ENCODE peak calls at places on chromosomes 6 and 20, in eight cellular contexts. V is PC-3, X is mammary epithelial cell, N is fibroblast of lung, Z is GM23248, D is GM23338, R is neural progenitor cell, L is astrocyte. S is an unnamed sample.

GRCh38 chr20:52083627-52084232 is 107.8 kb downstream of the ZFP64 start:
- DNase-seq in X (peak), V (peak), D (peak), L (peak), N (peak), R (peak), Z (peak), S (peak)

GRCh38 chr20:58524814-58525213 is 9.6 kb upstream of the APCDD1L start:
- DNase-seq in R (no peak), V (peak), N (peak), Z (peak), D (no peak), L (peak), X (peak), S (no peak)

GRCh38 chr6:106413016-106413415 is 52.5 kb downstream of the CRYBG1 start:
- DNase-seq in N (no peak), V (no peak), Z (no peak), X (no peak), L (no peak), D (no peak), R (no peak), S (no peak)

GRCh38 chr20:10236540-10237533 is 18.2 kb downstream of the SNAP25 start:
- DNase-seq in Z (no peak), L (no peak), D (no peak), R (no peak), N (no peak), V (no peak), X (no peak), S (no peak)

GRCh38 chr6:71334768-71335167 is 46.2 kb downstream of the OGFRL1 start:
- DNase-seq in V (no peak), D (no peak), L (no peak), R (no peak), Z (no peak), N (no peak), X (peak), S (no peak)

GRCh38 chr6:42279966-42280629 is 62.4 kb upstream of the MRPS10 start:
- DNase-seq in N (peak), X (no peak), D (peak), Z (peak), L (peak), V (peak), R (no peak), S (no peak)

GRCh38 chr20:5705827-5706226 is 44.4 kb upstream of the SHLD1 start:
- DNase-seq in D (no peak), Z (no peak), N (no peak), X (no peak), V (no peak), R (no peak), L (no peak), S (no peak)

GRCh38 chr6:105569706-105570105 is 166.8 kb upstream of the PREP start:
- DNase-seq in D (no peak), Z (no peak), N (no peak), L (no peak), X (no peak), V (peak), R (no peak), S (no peak)

GRCh38 chr20:50292324-50293243 is 102.0 kb downstream of the CEBPB start:
- DNase-seq in R (no peak), D (peak), L (peak), N (peak), X (peak), Z (peak), V (peak), S (no peak)

GRCh38 chr20:43043887-43044286 is 145.8 kb downstream of the PTPRT start:
- DNase-seq in D (no peak), L (no peak), V (no peak), Z (no peak), R (peak), X (no peak), N (no peak), S (no peak)

GRCh38 chr6:165662671-165663282 is at the start of gene PDE10A:
- DNase-seq in N (peak), L (no peak), V (no peak), R (peak), D (peak), Z (peak), X (peak), S (peak)

GRCh38 chr6:65776332-65776731 is 69.3 kb upstream of the EYS start:
- DNase-seq in L (no peak), N (no peak), D (peak), V (peak), R (peak), Z (no peak), X (no peak), S (no peak)

GRCh38 chr6:37546141-37546871 is 46.6 kb upstream of the CCDC167 start:
- DNase-seq in N (no peak), V (no peak), R (no peak), Z (no peak), L (no peak), D (peak), X (no peak), S (no peak)

GRCh38 chr6:45929421-45930361 is 86.0 kb downstream of the CLIC5 start:
- DNase-seq in V (no peak), N (peak), R (no peak), X (no peak), D (no peak), Z (no peak), L (no peak), S (no peak)

GRCh38 chr20:24952376-24953203 is 3.5 kb downstream of the CST7 start:
- DNase-seq in L (no peak), Z (no peak), V (no peak), R (no peak), X (no peak), D (no peak), N (no peak), S (no peak)

GRCh38 chr6:20302702-20303251 is 90.5 kb upstream of the MBOAT1 start:
- DNase-seq in V (peak), D (no peak), R (no peak), Z (peak), X (no peak), L (peak), N (peak), S (no peak)

GRCh38 chr6:27668442-27669275 is 195.8 kb upstream of the ZNF184 start:
- DNase-seq in D (peak), Z (peak), X (peak), R (peak), V (peak), N (peak), L (peak), S (peak)

GRCh38 chr20:62923669-62924566 is 2.4 kb downstream of the DIDO1 start:
- DNase-seq in D (no peak), N (no peak), X (no peak), L (no peak), Z (peak), V (no peak), R (no peak), S (no peak)

GRCh38 chr20:37990571-37991151 is 42.6 kb downstream of the TTI1 start:
- DNase-seq in N (peak), X (peak), R (no peak), D (no peak), Z (peak), L (peak), V (peak), S (no peak)

GRCh38 chr6:107730106-107730505 is 94.0 kb downstream of the SCML4 start:
- DNase-seq in D (peak), X (no peak), V (no peak), R (peak), N (no peak), L (no peak), Z (no peak), S (no peak)

GRCh38 chr20:22403860-22404608 is 180.3 kb downstream of the FOXA2 start:
- DNase-seq in X (no peak), N (no peak), L (no peak), R (peak), V (peak), Z (peak), D (peak), S (no peak)

GRCh38 chr6:48101277-48101676 is 9.7 kb downstream of the PTCHD4 start:
- DNase-seq in N (peak), D (no peak), V (peak), X (peak), L (no peak), R (no peak), Z (peak), S (no peak)

GRCh38 chr20:48066256-48066655 is 281.0 kb upstream of the SULF2 start:
- DNase-seq in V (peak), N (peak), X (peak), Z (peak), L (peak), R (no peak), D (no peak), S (peak)

GRCh38 chr6:68975064-68975463 is 340.0 kb downstream of the ADGRB3 start:
- DNase-seq in Z (no peak), V (no peak), X (no peak), R (peak), D (peak), N (peak), L (peak), S (peak)

GRCh38 chr20:6765469-6766058 is 1.9 kb upstream of the BMP2 start:
- DNase-seq in Z (peak), X (peak), V (peak), D (peak), R (peak), N (peak), L (peak), S (peak)

GRCh38 chr6:82980086-82980485 is 85.6 kb downstream of the UBE3D start:
- DNase-seq in L (peak), D (no peak), X (peak), Z (peak), V (peak), N (peak), R (no peak), S (peak)

GRCh38 chr6:34331361-34332050 is 61.0 kb downstream of the NUDT3 start:
- DNase-seq in L (no peak), Z (no peak), X (no peak), N (no peak), V (no peak), R (no peak), D (no peak), S (peak)
- H3K27ac ChIP-seq in L (no peak), Z (no peak), X (no peak), N (no peak), V (no peak), R (no peak), D (no peak), S (no peak)

GRCh38 chr6:6588064-6588923 is at the start of gene LY86:
- DNase-seq in R (no peak), D (peak), V (no peak), N (no peak), X (no peak), Z (no peak), L (no peak), S (no peak)
- H3K4me3 ChIP-seq in R (no peak), D (no peak), V (no peak), N (no peak), X (no peak), Z (no peak), L (no peak), S (no peak)

GRCh38 chr6:7107578-7108195 is at the start of gene RREB1:
- DNase-seq in L (peak), V (peak), D (peak), X (peak), Z (peak), N (peak), R (peak), S (peak)

GRCh38 chr6:7111095-7111690 is 3.4 kb downstream of the RREB1 start:
- DNase-seq in D (no peak), V (no peak), L (no peak), N (no peak), Z (no peak), R (no peak), X (no peak), S (no peak)

GRCh38 chr6:7110092-7110792 is 2.5 kb downstream of the RREB1 start:
- DNase-seq in X (no peak), L (no peak), R (no peak), Z (no peak), D (peak), V (peak), N (no peak), S (no peak)

GRCh38 chr6:7108196-7108963 is 619 bp downstream of the RREB1 start:
- DNase-seq in Z (peak), N (peak), L (peak), V (peak), R (peak), D (peak), X (peak), S (peak)

GRCh38 chr6:7108964-7109836 is 1.4 kb downstream of the RREB1 start:
- DNase-seq in L (peak), Z (peak), D (peak), N (peak), R (peak), X (peak), V (peak), S (peak)
- TF ChIP-seq EZH2 in L (no peak), Z (no peak), D (no peak), N (no peak), R (no peak), X (no peak), V (no peak), S (no peak)

DNA sequence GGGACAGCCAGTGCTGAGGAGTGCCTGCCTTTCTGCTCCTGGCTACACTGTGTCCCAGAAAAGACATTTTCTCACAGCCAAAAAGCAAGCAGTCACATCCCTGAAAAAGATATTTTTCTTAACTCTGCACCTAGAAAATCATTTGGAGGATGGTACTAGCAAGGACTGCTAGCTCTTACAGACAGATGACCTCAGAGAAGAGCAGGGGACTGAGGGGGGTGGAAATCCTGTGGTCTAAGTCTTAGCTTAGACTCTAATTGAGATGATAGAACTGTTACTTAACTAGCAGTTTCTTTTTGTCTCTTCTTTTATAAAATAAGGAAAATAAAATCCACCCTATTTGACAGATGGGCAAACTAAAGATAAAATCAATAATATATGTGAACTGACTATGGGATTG is 152.8 kb downstream of the TMEM200A start:
- DNase-seq in D (no peak), Z (no peak), N (peak), V (no peak), X (no peak), R (no peak), L (peak), S (no peak)
- H3K27ac ChIP-seq in D (no peak), Z (no peak), N (no peak), V (peak), X (peak), R (no peak), L (no peak), S (no peak)

GRCh38 chr6:79947191-79948173 is at the start of gene ELOVL4:
- DNase-seq in D (peak), R (peak), X (peak), N (peak), V (peak), L (peak), Z (peak), S (peak)
- H3K4me3 ChIP-seq in D (peak), R (peak), X (peak), N (peak), V (peak), L (peak), Z (peak), S (peak)

DNA sequence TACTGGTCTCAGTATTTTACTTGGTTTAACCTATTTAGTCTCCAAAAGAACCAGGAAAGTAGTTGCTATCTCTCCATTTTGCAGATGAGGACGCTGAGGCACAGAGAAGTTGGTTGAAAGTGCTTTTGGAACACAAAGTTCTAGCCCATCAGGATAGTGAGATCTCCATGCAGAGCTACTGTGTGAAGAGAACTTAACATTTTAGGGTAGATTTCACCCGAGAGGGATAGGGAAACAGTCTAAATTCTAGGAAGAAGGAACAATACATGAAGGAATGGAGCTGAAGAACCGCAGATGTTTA is 65.1 kb downstream of the PHACTR2 start:
- DNase-seq in R (no peak), X (no peak), D (no peak), Z (no peak), N (no peak), L (no peak), V (no peak), S (no peak)
- TF ChIP-seq EZH2 in R (no peak), X (no peak), D (no peak), Z (no peak), N (no peak), L (no peak), V (no peak), S (no peak)

DNA sequence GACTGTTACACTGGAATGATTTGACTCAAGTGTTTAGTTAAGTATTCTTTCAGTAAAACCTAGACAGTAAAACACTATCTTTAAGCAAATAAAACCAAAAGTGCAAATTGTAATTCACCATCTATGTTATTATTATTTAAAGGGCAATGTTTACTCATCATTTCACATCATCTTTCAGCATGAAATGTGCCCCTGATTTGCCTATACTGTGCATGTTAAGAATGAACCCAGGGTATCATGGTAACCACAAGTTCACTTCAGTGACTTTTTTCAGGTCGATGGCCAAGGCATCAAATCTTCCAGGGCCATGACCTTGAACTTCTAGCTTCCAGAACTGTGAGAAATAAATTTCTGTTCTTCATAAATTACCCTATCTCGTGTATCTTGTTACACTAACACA is 2.1 kb upstream of the HLA-DOB start:
- DNase-seq in L (no peak), X (no peak), R (no peak), Z (no peak), N (no peak), D (no peak), V (no peak), S (no peak)
- H3K27ac ChIP-seq in L (no peak), X (peak), R (no peak), Z (no peak), N (no peak), D (no peak), V (no peak), S (no peak)

DNA sequence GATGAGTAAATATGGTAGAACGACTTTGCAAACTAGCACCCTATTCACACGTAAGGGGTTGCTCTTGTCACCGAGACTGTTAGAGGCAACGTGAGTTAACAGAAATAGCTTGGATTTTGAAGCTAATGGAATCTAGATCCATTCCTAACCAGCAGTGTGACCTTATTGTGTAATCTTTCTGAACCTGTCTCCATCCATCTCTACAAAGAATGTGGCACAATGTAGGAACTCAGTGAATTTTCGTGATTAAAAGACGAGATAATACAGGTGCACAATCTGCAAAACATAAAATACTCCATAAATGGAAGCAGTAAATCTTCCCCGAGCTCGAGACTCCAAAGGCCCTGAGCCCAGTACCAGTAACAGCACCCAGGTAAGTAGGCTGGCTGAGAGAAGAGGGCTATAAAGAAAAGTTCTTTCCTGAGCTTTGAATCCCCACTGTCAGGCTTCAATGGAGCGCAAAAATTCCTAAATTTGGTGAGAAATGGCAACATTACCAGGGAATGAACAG is 801 bp upstream of the KIFC1 start:
- DNase-seq in V (no peak), Z (no peak), R (no peak), L (no peak), X (no peak), D (no peak), N (no peak), S (no peak)
- H3K4me3 ChIP-seq in V (peak), Z (peak), R (peak), L (no peak), X (peak), D (peak), N (no peak), S (peak)

GRCh38 chr6:39794231-39794630 is 2.1 kb downstream of the DAAM2 start:
- DNase-seq in V (no peak), X (no peak), Z (no peak), N (no peak), D (no peak), R (no peak), L (no peak), S (peak)

GRCh38 chr6:39791311-39791710 is 865 bp upstream of the DAAM2 start:
- DNase-seq in R (no peak), V (no peak), Z (peak), L (peak), D (peak), X (no peak), N (no peak), S (peak)

GRCh38 chr6:39793528-39793927 is 1.4 kb downstream of the DAAM2 start:
- DNase-seq in R (no peak), X (no peak), N (no peak), D (no peak), V (no peak), Z (no peak), L (no peak), S (no peak)

GRCh38 chr6:39791850-39792500 is at the start of gene DAAM2:
- DNase-seq in Z (peak), N (peak), V (no peak), L (peak), D (peak), X (no peak), R (peak), S (peak)

GRCh38 chr6:39792501-39793450 is 600 bp downstream of the DAAM2 start:
- DNase-seq in R (no peak), D (peak), N (no peak), X (no peak), Z (peak), V (no peak), L (no peak), S (no peak)
- TF ChIP-seq EZH2 in R (peak), D (no peak), N (no peak), X (no peak), Z (no peak), V (no peak), L (no peak), S (no peak)

S was measured in A673.